ENCODE peak calls at places on chromosome 18, in eight cellular contexts. C, W, K, E, A, G, R and Y are unnamed samples.

GRCh38 chr18:49006641-49007136 is 55.9 kb upstream of the SMAD7 start:
- DNase-seq in A (no peak), K (no peak), G (no peak), E (no peak), C (no peak), R (no peak), W (no peak), Y (no peak)

GRCh38 chr18:23992119-23992940 is 22.2 kb upstream of the TTC39C start:
- DNase-seq in E (no peak), C (peak), W (peak), K (no peak), A (no peak), G (no peak), R (peak), Y (no peak)

GRCh38 chr18:73296686-73297085 is 428.9 kb upstream of the NETO1 start:
- DNase-seq in K (no peak), E (no peak), W (peak), R (no peak), C (peak), G (no peak), A (no peak), Y (no peak)

GRCh38 chr18:48308755-48309154 is 100.4 kb downstream of the ZBTB7C start:
- DNase-seq in R (no peak), W (no peak), E (no peak), C (no peak), K (no peak), A (no peak), G (no peak), Y (no peak)

GRCh38 chr18:1014496-1014895 is 109.8 kb downstream of the ADCYAP1 start:
- DNase-seq in A (no peak), E (no peak), C (no peak), K (no peak), G (no peak), W (peak), R (no peak), Y (no peak)

GRCh38 chr18:45106331-45106774 is 425.7 kb downstream of the SETBP1 start:
- DNase-seq in C (no peak), E (peak), W (no peak), A (no peak), K (no peak), R (no peak), G (peak), Y (no peak)

GRCh38 chr18:73848656-73849055 is 299.0 kb downstream of the FBXO15 start:
- DNase-seq in R (peak), C (no peak), A (no peak), K (no peak), W (no peak), G (peak), E (peak), Y (no peak)

GRCh38 chr18:52888014-52888413 is 548.0 kb downstream of the DCC start:
- DNase-seq in C (no peak), W (no peak), G (no peak), K (no peak), E (no peak), R (no peak), A (no peak), Y (no peak)

GRCh38 chr18:48693625-48694262 is 154.9 kb downstream of the CTIF start:
- DNase-seq in E (peak), C (no peak), A (no peak), R (peak), G (no peak), K (no peak), W (no peak), Y (peak)

GRCh38 chr18:51196116-51196810 is 1.2 kb downstream of the MEX3C start:
- DNase-seq in R (peak), A (peak), K (peak), G (peak), E (peak), W (peak), C (peak), Y (peak)

GRCh38 chr18:58299936-58300335 is 255.9 kb downstream of the NEDD4L start:
- DNase-seq in K (no peak), A (no peak), C (no peak), G (no peak), W (no peak), E (no peak), R (no peak), Y (no peak)

GRCh38 chr18:27964811-27965210 is 212.1 kb downstream of the CDH2 start:
- DNase-seq in W (no peak), A (no peak), R (peak), E (no peak), K (no peak), G (no peak), C (peak), Y (no peak)

GRCh38 chr18:31666055-31666454 is 18.3 kb downstream of the B4GALT6 start:
- DNase-seq in K (no peak), W (no peak), C (no peak), A (no peak), E (no peak), R (no peak), G (no peak), Y (no peak)

GRCh38 chr18:9757851-9758587 is 49.9 kb downstream of the RAB31 start:
- DNase-seq in E (peak), W (no peak), C (no peak), G (peak), K (no peak), A (no peak), R (peak), Y (peak)

GRCh38 chr18:38796762-38797161 is 1231.2 kb upstream of the CELF4 start:
- DNase-seq in K (no peak), W (no peak), G (no peak), A (no peak), R (no peak), C (no peak), E (no peak), Y (no peak)

GRCh38 chr18:58473071-58473470 is 155.8 kb downstream of the ALPK2 start:
- DNase-seq in C (no peak), K (no peak), W (no peak), R (peak), E (no peak), A (no peak), G (no peak), Y (no peak)

GRCh38 chr18:73842795-73843394 is 304.7 kb downstream of the FBXO15 start:
- DNase-seq in E (peak), G (no peak), K (peak), R (peak), W (peak), C (peak), A (peak), Y (peak)

GRCh38 chr18:62828852-62829251 is 113.5 kb downstream of the PHLPP1 start:
- DNase-seq in K (no peak), C (no peak), W (no peak), E (no peak), R (peak), G (no peak), A (no peak), Y (no peak)

GRCh38 chr18:43534511-43534910 is 257.2 kb upstream of the SYT4 start:
- DNase-seq in A (no peak), E (no peak), C (no peak), G (no peak), K (no peak), W (no peak), R (no peak), Y (no peak)

GRCh38 chr18:50091495-50092249 is 103.3 kb downstream of the MYO5B start:
- DNase-seq in C (no peak), A (no peak), E (no peak), W (no peak), K (no peak), R (no peak), G (no peak), Y (no peak)

GRCh38 chr18:10588975-10589374 is 63.1 kb downstream of the NAPG start:
- DNase-seq in W (peak), C (no peak), K (no peak), R (no peak), E (no peak), G (no peak), A (no peak), Y (no peak)

GRCh38 chr18:37962316-37962966 is 396.8 kb upstream of the CELF4 start:
- DNase-seq in W (peak), K (no peak), G (no peak), C (no peak), R (no peak), E (no peak), A (no peak), Y (no peak)

GRCh38 chr18:67232406-67232805 is 284.1 kb downstream of the DSEL start:
- DNase-seq in K (no peak), A (no peak), R (peak), W (no peak), C (no peak), G (peak), E (peak), Y (peak)

GRCh38 chr18:4704766-4705165 is 249.7 kb upstream of the DLGAP1 start:
- DNase-seq in C (no peak), K (no peak), A (no peak), R (no peak), E (no peak), G (no peak), W (no peak), Y (no peak)

GRCh38 chr18:11316546-11316945 is 167.2 kb upstream of the PIEZO2 start:
- DNase-seq in G (no peak), W (no peak), C (no peak), R (peak), E (no peak), K (no peak), A (no peak), Y (peak)

GRCh38 chr18:48095726-48096125 is 165.3 kb upstream of the SMAD2 start:
- DNase-seq in G (no peak), A (no peak), K (no peak), R (no peak), C (no peak), E (no peak), W (no peak), Y (no peak)

GRCh38 chr18:36757081-36757480 is 71.7 kb downstream of the TPGS2 start:
- DNase-seq in W (peak), G (no peak), K (no peak), C (no peak), A (no peak), R (peak), E (peak), Y (peak)

GRCh38 chr18:49621851-49622351 is 60.0 kb downstream of the LIPG start:
- DNase-seq in A (no peak), C (no peak), G (no peak), K (no peak), W (peak), E (no peak), R (no peak), Y (no peak)

GRCh38 chr18:79586436-79587297 is 92.9 kb upstream of the CTDP1 start:
- DNase-seq in C (no peak), A (no peak), R (no peak), E (no peak), W (no peak), K (no peak), G (no peak), Y (no peak)

GRCh38 chr18:56747032-56747658 is 96.0 kb downstream of the WDR7 start:
- DNase-seq in K (no peak), E (no peak), R (no peak), A (no peak), C (no peak), W (no peak), G (no peak), Y (no peak)

GRCh38 chr18:47204908-47205522 is 28.9 kb upstream of the IER3IP1 start:
- DNase-seq in G (peak), R (peak), C (peak), K (peak), E (peak), W (peak), A (no peak), Y (peak)

GRCh38 chr18:9614401-9615279 is at the start of gene PPP4R1:
- DNase-seq in A (peak), G (no peak), K (peak), C (peak), E (no peak), R (peak), W (peak), Y (peak)